ENCODE peak calls at places on chromosomes 2 and 18, in ten cellular contexts. One of them, this sample, is unnamed.

GRCh38 chr2:9748586-9748985 is 94.7 kb upstream of the TAF1B start:
- DNase-seq in endothelial cell of umbilical vein: no peak
- DNase-seq in breast epithelium: no peak
- DNase-seq in H54: no peak
- DNase-seq in HCT116: no peak
- DNase-seq in uterus: no peak
- DNase-seq in H1: no peak
- DNase-seq in upper lobe of left lung: no peak
- DNase-seq in IMR-90: no peak
- DNase-seq in NB4: no peak
- DNase-seq in this sample: no peak

GRCh38 chr2:14445670-14446069 is 186.8 kb upstream of the LRATD1 start:
- DNase-seq in endothelial cell of umbilical vein: no peak
- DNase-seq in breast epithelium: no peak
- DNase-seq in H54: no peak
- DNase-seq in HCT116: no peak
- DNase-seq in uterus: no peak
- DNase-seq in H1: no peak
- DNase-seq in upper lobe of left lung: no peak
- DNase-seq in IMR-90: no peak
- DNase-seq in NB4: no peak
- DNase-seq in this sample: no peak

GRCh38 chr18:49238433-49239042 is 221.9 kb downstream of the DYM start:
- DNase-seq in endothelial cell of umbilical vein: peak
- DNase-seq in breast epithelium: no peak
- DNase-seq in H54: no peak
- DNase-seq in HCT116: peak
- DNase-seq in uterus: no peak
- DNase-seq in H1: no peak
- DNase-seq in upper lobe of left lung: no peak
- DNase-seq in IMR-90: peak
- DNase-seq in NB4: peak
- DNase-seq in this sample: peak

GRCh38 chr2:111662771-111663470 is 221.1 kb downstream of the ANAPC1 start:
- DNase-seq in endothelial cell of umbilical vein: no peak
- DNase-seq in breast epithelium: no peak
- DNase-seq in H54: peak
- DNase-seq in HCT116: no peak
- DNase-seq in uterus: no peak
- DNase-seq in H1: no peak
- DNase-seq in upper lobe of left lung: no peak
- DNase-seq in IMR-90: peak
- DNase-seq in NB4: no peak
- DNase-seq in this sample: no peak

GRCh38 chr2:96959406-96960110 is 26.8 kb downstream of the FAM178B start:
- DNase-seq in endothelial cell of umbilical vein: no peak
- DNase-seq in breast epithelium: no peak
- DNase-seq in H54: no peak
- DNase-seq in HCT116: no peak
- DNase-seq in uterus: no peak
- DNase-seq in H1: no peak
- DNase-seq in upper lobe of left lung: no peak
- DNase-seq in IMR-90: no peak
- DNase-seq in NB4: no peak
- DNase-seq in this sample: no peak

GRCh38 chr2:85112906-85113625 is 20.1 kb upstream of the TCF7L1 start:
- DNase-seq in endothelial cell of umbilical vein: no peak
- DNase-seq in breast epithelium: no peak
- DNase-seq in H54: no peak
- DNase-seq in HCT116: no peak
- DNase-seq in uterus: no peak
- DNase-seq in H1: no peak
- DNase-seq in upper lobe of left lung: no peak
- DNase-seq in IMR-90: peak
- DNase-seq in NB4: no peak
- DNase-seq in this sample: no peak

GRCh38 chr2:160300203-160300602 is 100.1 kb upstream of the ITGB6 start:
- DNase-seq in endothelial cell of umbilical vein: no peak
- DNase-seq in breast epithelium: no peak
- DNase-seq in H54: no peak
- DNase-seq in HCT116: no peak
- DNase-seq in uterus: no peak
- DNase-seq in H1: no peak
- DNase-seq in upper lobe of left lung: no peak
- DNase-seq in IMR-90: no peak
- DNase-seq in NB4: no peak
- DNase-seq in this sample: no peak

GRCh38 chr2:64637000-64637628 is 16.6 kb downstream of the SERTAD2 start:
- DNase-seq in endothelial cell of umbilical vein: no peak
- DNase-seq in breast epithelium: no peak
- DNase-seq in H54: no peak
- DNase-seq in HCT116: no peak
- DNase-seq in uterus: no peak
- DNase-seq in H1: no peak
- DNase-seq in upper lobe of left lung: no peak
- DNase-seq in IMR-90: no peak
- DNase-seq in NB4: peak
- DNase-seq in this sample: no peak

GRCh38 chr2:60515751-60516226 is 37.7 kb downstream of the BCL11A start:
- DNase-seq in endothelial cell of umbilical vein: no peak
- DNase-seq in breast epithelium: no peak
- DNase-seq in H54: no peak
- DNase-seq in HCT116: no peak
- DNase-seq in uterus: no peak
- DNase-seq in H1: no peak
- DNase-seq in upper lobe of left lung: no peak
- DNase-seq in IMR-90: peak
- DNase-seq in NB4: peak
- DNase-seq in this sample: no peak

GRCh38 chr2:218871345-218872302 is 9.0 kb upstream of the WNT10A start:
- DNase-seq in endothelial cell of umbilical vein: no peak
- DNase-seq in breast epithelium: no peak
- DNase-seq in H54: no peak
- DNase-seq in HCT116: no peak
- DNase-seq in uterus: no peak
- DNase-seq in H1: no peak
- DNase-seq in upper lobe of left lung: peak
- DNase-seq in IMR-90: no peak
- DNase-seq in NB4: no peak
- DNase-seq in this sample: no peak

GRCh38 chr2:99439989-99440388 is 49.8 kb downstream of the REV1 start:
- DNase-seq in endothelial cell of umbilical vein: no peak
- DNase-seq in breast epithelium: no peak
- DNase-seq in H54: no peak
- DNase-seq in HCT116: no peak
- DNase-seq in uterus: no peak
- DNase-seq in H1: no peak
- DNase-seq in upper lobe of left lung: no peak
- DNase-seq in IMR-90: no peak
- DNase-seq in NB4: no peak
- DNase-seq in this sample: no peak

GRCh38 chr2:171160630-171161424 is at the start of gene TLK1:
- DNase-seq in endothelial cell of umbilical vein: peak
- DNase-seq in breast epithelium: peak
- DNase-seq in H54: peak
- DNase-seq in HCT116: peak
- DNase-seq in uterus: peak
- DNase-seq in H1: no peak
- DNase-seq in upper lobe of left lung: peak
- DNase-seq in IMR-90: peak
- DNase-seq in NB4: peak
- DNase-seq in this sample: peak
- TF ChIP-seq POLR2A in endothelial cell of umbilical vein: no peak
- TF ChIP-seq POLR2A in breast epithelium: no peak
- TF ChIP-seq POLR2A in H54: peak
- TF ChIP-seq POLR2A in HCT116: peak
- TF ChIP-seq POLR2A in uterus: peak
- TF ChIP-seq POLR2A in H1: no peak
- TF ChIP-seq POLR2A in upper lobe of left lung: no peak
- TF ChIP-seq POLR2A in IMR-90: peak
- TF ChIP-seq POLR2A in NB4: peak
- TF ChIP-seq POLR2A in this sample: peak

GRCh38 chr2:46460991-46461715 is 18.2 kb upstream of the TMEM247 start:
- DNase-seq in endothelial cell of umbilical vein: peak
- DNase-seq in breast epithelium: peak
- DNase-seq in H54: peak
- DNase-seq in HCT116: peak
- DNase-seq in uterus: peak
- DNase-seq in H1: peak
- DNase-seq in upper lobe of left lung: peak
- DNase-seq in IMR-90: peak
- DNase-seq in NB4: peak
- DNase-seq in this sample: peak
- TF ChIP-seq POLR2A in endothelial cell of umbilical vein: no peak
- TF ChIP-seq POLR2A in breast epithelium: no peak
- TF ChIP-seq POLR2A in H54: no peak
- TF ChIP-seq POLR2A in HCT116: no peak
- TF ChIP-seq POLR2A in uterus: no peak
- TF ChIP-seq POLR2A in H1: no peak
- TF ChIP-seq POLR2A in upper lobe of left lung: no peak
- TF ChIP-seq POLR2A in IMR-90: peak
- TF ChIP-seq POLR2A in NB4: no peak
- TF ChIP-seq POLR2A in this sample: no peak

DNA sequence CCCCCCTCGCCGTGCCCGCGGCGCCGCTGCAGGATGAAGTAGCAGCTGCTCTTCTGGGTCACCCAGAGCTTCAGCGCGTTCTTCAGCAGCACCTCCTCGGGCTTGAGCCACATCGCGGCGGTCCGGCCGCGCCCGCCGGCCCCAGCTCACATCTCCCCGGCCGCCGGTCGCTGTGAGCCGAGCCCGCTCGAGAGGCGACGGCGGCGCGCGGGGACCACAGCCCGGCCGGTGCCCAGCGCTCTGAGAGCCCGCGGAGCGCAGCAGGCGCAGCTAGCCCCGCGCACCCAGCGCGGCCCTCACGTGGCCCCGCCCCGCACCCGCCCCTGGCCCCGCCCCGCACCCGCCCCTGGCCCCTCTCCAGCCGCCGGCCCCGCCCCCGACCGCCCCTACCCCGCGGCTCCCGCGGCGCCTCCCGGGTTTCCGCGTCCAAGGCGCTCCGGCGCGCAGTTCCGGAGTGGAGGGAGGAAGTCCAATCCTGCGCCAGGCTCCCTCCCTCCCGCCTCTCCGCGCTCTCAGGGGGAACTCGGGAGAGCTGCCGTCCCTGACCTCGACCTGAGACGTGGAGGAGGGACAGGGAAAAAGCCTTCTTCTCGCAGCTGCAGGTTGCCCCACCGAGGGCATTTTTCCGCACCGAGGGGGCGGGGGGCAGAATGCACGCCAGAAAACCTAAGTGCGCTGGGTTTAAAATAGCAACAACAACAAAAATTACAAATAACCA is at the start of gene TBC1D8:
- DNase-seq in endothelial cell of umbilical vein: peak
- DNase-seq in breast epithelium: peak
- DNase-seq in H54: peak
- DNase-seq in HCT116: peak
- DNase-seq in uterus: peak
- DNase-seq in H1: no peak
- DNase-seq in upper lobe of left lung: peak
- DNase-seq in IMR-90: peak
- DNase-seq in NB4: peak
- DNase-seq in this sample: peak
- TF ChIP-seq POLR2A in endothelial cell of umbilical vein: peak
- TF ChIP-seq POLR2A in breast epithelium: no peak
- TF ChIP-seq POLR2A in H54: peak
- TF ChIP-seq POLR2A in HCT116: peak
- TF ChIP-seq POLR2A in uterus: peak
- TF ChIP-seq POLR2A in H1: no peak
- TF ChIP-seq POLR2A in upper lobe of left lung: no peak
- TF ChIP-seq POLR2A in IMR-90: no peak
- TF ChIP-seq POLR2A in NB4: peak
- TF ChIP-seq POLR2A in this sample: peak

DNA sequence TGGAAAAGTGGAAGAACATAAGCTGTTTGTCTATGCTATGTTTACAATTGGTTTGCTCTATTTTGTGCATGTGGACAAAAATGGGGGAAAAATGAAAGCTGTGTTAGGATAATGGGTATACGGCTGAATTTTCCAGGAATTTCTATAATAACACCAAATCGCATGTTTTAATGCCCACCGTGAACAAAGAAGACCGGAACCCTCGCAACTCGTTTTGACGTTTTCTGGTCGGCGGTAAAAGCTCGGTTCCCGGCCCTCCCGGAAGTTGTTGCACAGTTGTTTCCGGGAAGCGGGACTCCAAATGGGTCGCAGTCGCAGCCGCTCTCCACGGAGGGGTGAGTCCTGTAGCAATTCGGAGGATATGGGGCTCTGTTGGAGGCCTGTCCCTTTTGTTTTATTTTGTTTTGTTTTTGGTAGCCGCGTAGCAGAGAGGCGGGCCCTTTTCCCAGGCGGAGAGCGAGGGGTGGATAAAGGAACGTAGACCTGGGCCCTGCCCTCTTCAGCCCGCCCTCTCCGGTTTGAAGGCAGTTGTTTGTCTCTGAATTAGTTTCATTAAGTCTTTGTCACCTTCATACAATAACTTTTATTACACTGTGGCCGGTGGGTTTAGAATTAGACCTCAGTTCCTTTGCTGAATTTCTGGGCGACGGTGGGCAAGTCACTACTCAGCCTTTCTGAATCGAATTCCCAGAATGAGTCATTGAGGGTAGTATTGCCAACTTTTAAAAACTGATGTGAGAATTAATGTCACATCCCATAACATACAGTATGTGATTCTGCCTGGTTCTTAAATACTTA is at the start of gene SNRNP27:
- DNase-seq in endothelial cell of umbilical vein: peak
- DNase-seq in breast epithelium: peak
- DNase-seq in H54: peak
- DNase-seq in HCT116: peak
- DNase-seq in uterus: peak
- DNase-seq in H1: no peak
- DNase-seq in upper lobe of left lung: peak
- DNase-seq in IMR-90: peak
- DNase-seq in NB4: peak
- DNase-seq in this sample: peak
- TF ChIP-seq POLR2A in endothelial cell of umbilical vein: peak
- TF ChIP-seq POLR2A in breast epithelium: peak
- TF ChIP-seq POLR2A in H54: peak
- TF ChIP-seq POLR2A in HCT116: no peak
- TF ChIP-seq POLR2A in uterus: no peak
- TF ChIP-seq POLR2A in H1: no peak
- TF ChIP-seq POLR2A in upper lobe of left lung: no peak
- TF ChIP-seq POLR2A in IMR-90: peak
- TF ChIP-seq POLR2A in NB4: peak
- TF ChIP-seq POLR2A in this sample: peak

GRCh38 chr2:101120124-101120996 is 30.8 kb downstream of the TBC1D8 start:
- DNase-seq in endothelial cell of umbilical vein: peak
- DNase-seq in breast epithelium: peak
- DNase-seq in H54: no peak
- DNase-seq in HCT116: peak
- DNase-seq in uterus: peak
- DNase-seq in H1: no peak
- DNase-seq in upper lobe of left lung: no peak
- DNase-seq in IMR-90: peak
- DNase-seq in NB4: peak
- DNase-seq in this sample: peak
- TF ChIP-seq POLR2A in endothelial cell of umbilical vein: no peak
- TF ChIP-seq POLR2A in breast epithelium: no peak
- TF ChIP-seq POLR2A in H54: no peak
- TF ChIP-seq POLR2A in HCT116: no peak
- TF ChIP-seq POLR2A in uterus: no peak
- TF ChIP-seq POLR2A in H1: no peak
- TF ChIP-seq POLR2A in upper lobe of left lung: no peak
- TF ChIP-seq POLR2A in IMR-90: no peak
- TF ChIP-seq POLR2A in NB4: no peak
- TF ChIP-seq POLR2A in this sample: no peak

This sample was measured in HepG2.